ENCODE peak calls at places on chromosomes 3 and 15, in eight cellular contexts. H is aorta; P is neural progenitor cell; L is heart left ventricle; O is uterus; F is spleen; C is GM12878; X is CD4-positive, alpha-beta memory T cell. Q is an unnamed sample.

GRCh38 chr3:117887896-117888295 is 1146.8 kb downstream of the IGSF11 start:
- DNase-seq in H (no peak), X (no peak), F (no peak), O (no peak), C (no peak), P (no peak), L (no peak), Q (no peak)

GRCh38 chr15:58165661-58166060 is 27.5 kb downstream of the AQP9 start:
- DNase-seq in H (peak; percentile 63), L (peak; percentile 67), X (no peak), F (no peak), C (no peak), O (no peak), P (no peak), Q (no peak)

GRCh38 chr3:64174328-64174727 is 50.9 kb downstream of the PRICKLE2 start:
- DNase-seq in C (no peak), O (no peak), P (no peak), X (no peak), H (no peak), L (no peak), F (no peak), Q (no peak)

GRCh38 chr3:159911011-159911663 is 77.5 kb upstream of the IL12A start:
- DNase-seq in P (no peak), F (no peak), L (no peak), O (no peak), H (no peak), X (no peak), C (no peak), Q (no peak)

GRCh38 chr15:74821091-74821789 is 5.2 kb upstream of the CPLX3 start:
- DNase-seq in H (no peak), L (no peak), X (no peak), F (no peak), O (no peak), C (peak; percentile 45), P (peak; percentile 76), Q (no peak)

GRCh38 chr15:79769933-79770332 is 126.9 kb downstream of the MTHFS start:
- DNase-seq in L (no peak), F (no peak), H (no peak), C (no peak), X (no peak), O (no peak), P (no peak), Q (no peak)

GRCh38 chr15:54150255-54150654 is 172.0 kb downstream of the UNC13C start:
- DNase-seq in X (no peak), H (no peak), L (no peak), F (no peak), P (no peak), O (no peak), C (peak; percentile 69), Q (no peak)

GRCh38 chr15:63371297-63371918 is 10.2 kb downstream of the CA12 start:
- DNase-seq in L (no peak), H (no peak), O (peak; percentile 40), X (no peak), F (no peak), C (no peak), P (no peak), Q (no peak)

GRCh38 chr15:83848315-83849050 is 194.6 kb downstream of the ADAMTSL3 start:
- DNase-seq in X (no peak), F (no peak), C (no peak), L (no peak), P (no peak), H (no peak), O (no peak), Q (no peak)

GRCh38 chr15:65264877-65265430 is 21.7 kb downstream of the PARP16 start:
- DNase-seq in F (no peak), C (no peak), P (no peak), H (no peak), L (no peak), O (no peak), X (no peak), Q (no peak)

GRCh38 chr3:41199866-41200668 is 762 bp downstream of the CTNNB1 start:
- DNase-seq in H (peak; percentile 62), F (no peak), X (peak; percentile 37), C (no peak), L (peak; percentile 51), P (peak; percentile 64), O (peak; percentile 33), Q (no peak)

GRCh38 chr3:53230789-53231188 is 25.0 kb downstream of the TKT start:
- DNase-seq in F (peak; percentile 44), O (no peak), C (no peak), L (no peak), X (no peak), H (no peak), P (no peak), Q (no peak)

GRCh38 chr15:80804970-80805495 is 25.9 kb downstream of the CEMIP start:
- DNase-seq in X (no peak), L (no peak), C (no peak), H (no peak), O (no peak), F (no peak), P (no peak), Q (no peak)

GRCh38 chr3:142088522-142088921 is 60.8 kb downstream of the TFDP2 start:
- DNase-seq in H (no peak), P (no peak), C (no peak), F (no peak), L (no peak), X (no peak), O (no peak), Q (no peak)

GRCh38 chr3:140753865-140754754 is 76.2 kb downstream of the TRIM42 start:
- DNase-seq in X (no peak), C (peak; percentile 87), F (no peak), P (no peak), H (no peak), L (no peak), O (no peak), Q (no peak)

GRCh38 chr3:94573337-94573736 is 510.5 kb downstream of the NSUN3 start:
- DNase-seq in X (no peak), H (no peak), P (no peak), C (no peak), F (no peak), O (no peak), L (no peak), Q (no peak)

DNA sequence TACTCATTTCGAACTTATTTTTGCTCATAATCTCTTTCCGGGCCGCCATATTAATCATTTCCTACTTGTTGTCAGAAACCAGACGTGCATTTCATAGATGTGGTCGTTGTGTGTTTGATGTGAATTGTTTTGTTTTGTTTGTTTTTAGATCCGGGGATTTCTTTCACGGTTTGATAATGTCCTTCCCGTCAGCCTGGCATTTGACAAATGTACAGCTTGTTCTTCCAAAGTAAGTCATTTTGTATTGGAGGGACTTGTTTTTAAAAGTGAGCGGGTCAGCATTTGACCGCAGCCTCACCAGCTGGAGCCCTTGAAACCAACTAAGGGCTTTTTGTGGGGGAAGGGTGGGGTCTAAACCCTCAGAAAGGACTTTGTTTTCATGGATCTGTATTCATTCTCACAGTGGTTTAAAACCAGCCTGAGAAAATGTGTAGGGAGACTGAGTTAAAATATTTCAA is 107.7 kb downstream of the ATG7 start:
- DNase-seq in P (no peak), C (no peak), O (no peak), H (no peak), L (no peak), F (no peak), X (no peak), Q (no peak)
- H3K4me3 ChIP-seq in P (no peak overlapping the region), C (no peak overlapping the region), O (no peak overlapping the region), H (peak overlapping the region; percentile 72), L (no peak overlapping the region), F (no peak overlapping the region), X (no peak overlapping the region), Q (no peak overlapping the region)

DNA sequence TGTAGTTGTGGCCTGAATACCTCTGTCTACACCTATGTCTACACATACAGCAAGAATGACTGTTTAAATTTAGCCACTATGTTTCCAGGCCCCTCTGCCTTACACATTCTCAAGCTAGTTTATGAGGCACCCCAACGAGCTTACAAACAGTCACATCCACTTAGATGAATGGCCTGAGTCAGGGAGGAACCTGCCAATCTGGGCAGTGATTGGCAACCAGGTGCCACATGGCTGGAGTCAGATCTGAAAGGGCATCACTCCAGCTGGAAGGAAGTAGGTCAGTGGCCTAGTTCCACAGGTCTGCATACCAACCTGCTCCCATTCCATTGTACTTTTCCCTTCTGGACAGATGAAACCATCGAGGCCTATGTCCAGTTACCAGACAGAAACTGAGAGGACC is 136.3 kb downstream of the FOXP1 start:
- DNase-seq in F (no peak), O (no peak), H (no peak), X (no peak), C (no peak), L (no peak), P (no peak), Q (no peak)
- H3K4me1 ChIP-seq in F (peaks cover 77% of the 10 kb centered on the region), O (no peaks in the 10 kb centered on the region), H (peaks cover 3% of the 10 kb centered on the region), X (peaks cover 100% of the 10 kb centered on the region), C (peaks cover 14% of the 10 kb centered on the region), L (peaks cover 55% of the 10 kb centered on the region), P (peaks cover 17% of the 10 kb centered on the region), Q (no peaks in the 10 kb centered on the region)

DNA sequence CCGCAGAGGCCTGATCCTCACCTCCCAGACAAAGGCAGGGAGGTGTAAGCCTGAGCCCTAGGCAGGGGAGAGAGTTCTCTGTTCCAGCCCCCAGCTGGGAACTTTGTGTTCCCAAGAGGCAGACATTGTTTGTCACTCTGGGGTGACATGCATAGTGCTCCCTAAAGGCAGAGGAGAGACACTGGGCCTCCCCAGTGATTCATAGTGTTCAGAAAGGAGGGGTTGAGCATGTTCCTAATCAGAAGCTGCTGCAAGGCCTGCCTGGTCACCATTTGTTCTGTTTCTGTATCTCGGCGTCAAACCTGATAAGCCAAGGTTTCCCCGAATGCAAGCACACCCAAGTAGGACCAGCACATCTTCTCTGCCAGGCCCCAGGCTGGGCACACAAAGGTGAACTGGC is 24.0 kb upstream of the SLC6A6 start:
- DNase-seq in O (no peak), X (no peak), H (no peak), F (no peak), L (no peak), C (no peak), P (no peak), Q (no peak)
- H3K27ac ChIP-seq in O (no peak overlapping the region), X (no peak overlapping the region), H (no peak overlapping the region), F (peak overlapping the region; percentile 86), L (no peak overlapping the region), C (no peak overlapping the region), P (no peak overlapping the region), Q (no peak overlapping the region)

GRCh38 chr3:170002829-170003228 is 35.0 kb upstream of the GPR160 start:
- DNase-seq in L (no peak), C (no peak), F (no peak), H (no peak), X (no peak), O (no peak), P (no peak), Q (no peak)
- H3K4me3 ChIP-seq in L (no peak overlapping the region), C (no peak overlapping the region), F (no peak overlapping the region), H (no peak overlapping the region), X (no peak overlapping the region), O (no peak overlapping the region), P (no peak overlapping the region), Q (no peak overlapping the region)